ENCODE peak calls at places on chromosomes 1 and 21, in ten cellular contexts. T, L, F, S, I, Y, C, E, Z and D are unnamed samples.

GRCh38 chr1:236862615-236863211 is 67.6 kb downstream of the MTR start:
- DNase-seq in Z (no peak), I (no peak), C (no peak), Y (no peak), F (no peak), S (no peak), T (no peak), L (no peak), E (no peak), D (no peak)

GRCh38 chr1:59574085-59574484 is 240.7 kb upstream of the HOOK1 start:
- DNase-seq in Z (no peak), I (no peak), C (no peak), E (peak), S (no peak), F (no peak), T (no peak), L (no peak), Y (no peak), D (no peak)

GRCh38 chr1:114126696-114127095 is 27.0 kb downstream of the SYT6 start:
- DNase-seq in Y (no peak), T (no peak), F (no peak), S (no peak), L (no peak), I (no peak), E (no peak), C (no peak), Z (no peak), D (no peak)

GRCh38 chr1:208278638-208279037 is 34.5 kb upstream of the PLXNA2 start:
- DNase-seq in F (no peak), E (no peak), Y (no peak), L (no peak), C (no peak), S (no peak), I (no peak), T (no peak), Z (no peak), D (no peak)

GRCh38 chr1:47593598-47594285 is 155.9 kb downstream of the FOXD2 start:
- DNase-seq in Z (no peak), Y (no peak), I (no peak), S (no peak), L (no peak), T (no peak), C (no peak), E (no peak), F (no peak), D (no peak)

GRCh38 chr21:41641821-41642368 is 125.0 kb downstream of the RIPK4 start:
- DNase-seq in F (no peak), S (peak), C (no peak), Z (no peak), Y (no peak), E (peak), I (no peak), L (no peak), T (no peak), D (no peak)

GRCh38 chr1:204075890-204076837 is 3.2 kb downstream of the SOX13 start:
- DNase-seq in Y (no peak), L (no peak), F (no peak), C (no peak), Z (no peak), S (peak), E (no peak), T (no peak), I (no peak), D (no peak)

GRCh38 chr1:83742446-83742845 is 256.5 kb downstream of the TTLL7 start:
- DNase-seq in I (no peak), C (no peak), Z (no peak), L (no peak), T (no peak), Y (no peak), E (no peak), F (no peak), S (no peak), D (no peak)

GRCh38 chr1:80258659-80259058 is 1252.1 kb upstream of the ADGRL4 start:
- DNase-seq in I (no peak), Z (no peak), L (no peak), F (no peak), E (no peak), Y (no peak), S (peak), C (no peak), T (no peak), D (no peak)

GRCh38 chr1:243390315-243390875 is 134.6 kb downstream of the SDCCAG8 start:
- DNase-seq in C (no peak), S (no peak), L (peak), T (no peak), Z (no peak), E (no peak), Y (no peak), I (no peak), F (no peak), D (no peak)

GRCh38 chr1:119133987-119134386 is 6.5 kb downstream of the WARS2 start:
- DNase-seq in Z (no peak), C (no peak), Y (no peak), E (no peak), T (no peak), S (no peak), L (no peak), F (no peak), I (no peak), D (no peak)

GRCh38 chr1:20530261-20530660 is 22.1 kb upstream of the FAM43B start:
- DNase-seq in S (no peak), L (no peak), Z (no peak), E (no peak), F (no peak), Y (peak), T (no peak), C (peak), I (no peak), D (no peak)

GRCh38 chr1:229454056-229454455 is 20.2 kb upstream of the ACTA1 start:
- DNase-seq in L (no peak), Y (no peak), I (no peak), F (no peak), E (no peak), T (no peak), S (peak), C (no peak), Z (no peak), D (no peak)

GRCh38 chr1:236083650-236084385 is 18.9 kb upstream of the NID1 start:
- DNase-seq in E (no peak), L (no peak), I (no peak), S (peak), Y (no peak), C (no peak), F (no peak), T (no peak), Z (no peak), D (no peak)